ENCODE peak calls at places on chromosome 16, in seven cellular contexts. L is HFFc6; S is mucosa of gallbladder; J is tibial artery; Q is GM20000; U is effector CD4-positive, alpha-beta T cell; H is SJSA1. Y is an unnamed sample.
A peak's percentile ranks its signal among the peaks of the same experiment; 100 is the strongest.

GRCh38 chr16:4989391-4990006 is 31.4 kb downstream of the SEC14L5 start:
- DNase-seq in L (no peak), S (no peak), J (no peak), Q (no peak), U (no peak), H (no peak), Y (no peak)

GRCh38 chr16:30663820-30664528 is 5.7 kb downstream of the FBRS start:
- DNase-seq in L (no peak), S (no peak), J (no peak), Q (peak; percentile 30), U (no peak), H (no peak), Y (no peak)

GRCh38 chr16:65413861-65414260 is 292.0 kb upstream of the CDH11 start:
- DNase-seq in L (no peak), S (no peak), J (no peak), Q (no peak), U (no peak), H (no peak), Y (no peak)

GRCh38 chr16:56348168-56349085 is 76.9 kb downstream of the AMFR start:
- DNase-seq in L (no peak), S (no peak), J (no peak), Q (no peak), U (no peak), H (no peak), Y (no peak)

GRCh38 chr16:31214705-31215286 is 877 bp downstream of the TRIM72 start:
- DNase-seq in L (no peak), S (no peak), J (no peak), Q (no peak), U (no peak), H (no peak), Y (no peak)

GRCh38 chr16:31061813-31062440 is 12.1 kb downstream of the ZNF668 start:
- DNase-seq in L (no peak), S (no peak), J (no peak), Q (no peak), U (no peak), H (no peak), Y (no peak)

GRCh38 chr16:68478526-68479249 is 30.4 kb upstream of the SMPD3 start:
- DNase-seq in L (no peak), S (no peak), J (peak; percentile 1), Q (no peak), U (no peak), H (no peak), Y (no peak)

GRCh38 chr16:767743-768235 is 7.3 kb downstream of the MSLN start:
- DNase-seq in L (no peak), S (no peak), J (no peak), Q (no peak), U (no peak), H (no peak), Y (no peak)

GRCh38 chr16:28623172-28623711 is 13.4 kb upstream of the SULT1A1 start:
- DNase-seq in L (no peak), S (no peak), J (no peak), Q (peak; percentile 37), U (peak; percentile 52), H (peak; percentile 22), Y (peak; percentile 57)

GRCh38 chr16:75288596-75289120 is 37.2 kb upstream of the BCAR1 start:
- DNase-seq in L (no peak), S (no peak), J (no peak), Q (no peak), U (peak; percentile 12), H (no peak), Y (no peak)

GRCh38 chr16:63289834-63290460 is 1253.7 kb upstream of the CDH8 start:
- DNase-seq in L (no peak), S (peak; percentile 23), J (no peak), Q (peak; percentile 20), U (no peak), H (no peak), Y (no peak)

GRCh38 chr16:30368122-30368791 is 2.0 kb downstream of the TBC1D10B start:
- DNase-seq in L (peak; percentile 42), S (no peak), J (peak; percentile 71), Q (no peak), U (no peak), H (no peak), Y (no peak)

GRCh38 chr16:29126057-29126494 is 141.2 kb downstream of the LAT start:
- DNase-seq in L (no peak), S (no peak), J (no peak), Q (no peak), U (no peak), H (no peak), Y (no peak)

GRCh38 chr16:23807028-23807427 is 28.8 kb upstream of the PRKCB start:
- DNase-seq in L (no peak), S (peak; percentile 13), J (no peak), Q (no peak), U (no peak), H (no peak), Y (peak; percentile 29)

GRCh38 chr16:30637952-30638351 is 12.8 kb upstream of the PRR14 start:
- DNase-seq in L (peak; percentile 74), S (no peak), J (no peak), Q (no peak), U (no peak), H (no peak), Y (no peak)

GRCh38 chr16:22098538-22099255 is 6.4 kb downstream of the VWA3A start:
- DNase-seq in L (peak; percentile 48), S (no peak), J (no peak), Q (peak; percentile 76), U (no peak), H (no peak), Y (no peak)

GRCh38 chr16:53761967-53762726 is 58.2 kb downstream of the FTO start:
- DNase-seq in L (no peak), S (no peak), J (no peak), Q (no peak), U (no peak), H (no peak), Y (no peak)

GRCh38 chr16:48542020-48542473 is 67.9 kb downstream of the N4BP1 start:
- DNase-seq in L (peak; percentile 20), S (peak; percentile 62), J (peak; percentile 83), Q (no peak), U (no peak), H (no peak), Y (peak; percentile 61)

GRCh38 chr16:70438325-70438982 is 446 bp downstream of the ST3GAL2 start:
- DNase-seq in L (no peak), S (no peak), J (peak; percentile 76), Q (no peak), U (no peak), H (no peak), Y (no peak)

GRCh38 chr16:5639531-5639930 is 541.9 kb upstream of the EEF2KMT start:
- DNase-seq in L (no peak), S (no peak), J (no peak), Q (no peak), U (no peak), H (no peak), Y (no peak)

GRCh38 chr16:29809850-29810698 is 1.9 kb upstream of the PRRT2 start:
- DNase-seq in L (no peak), S (no peak), J (no peak), Q (no peak), U (no peak), H (no peak), Y (no peak)

GRCh38 chr16:21101631-21102420 is 48.8 kb downstream of the DNAH3 start:
- DNase-seq in L (peak; percentile 25), S (no peak), J (no peak), Q (peak; percentile 16), U (no peak), H (no peak), Y (no peak)

GRCh38 chr16:9364721-9365693 is 273.6 kb downstream of the HAPSTR1 start:
- DNase-seq in L (no peak), S (peak; percentile 82), J (peak; percentile 98), Q (no peak), U (no peak), H (no peak), Y (peak; percentile 53)

GRCh38 chr16:66254751-66255150 is 111.7 kb upstream of the CDH5 start:
- DNase-seq in L (peak; percentile 30), S (no peak), J (no peak), Q (no peak), U (no peak), H (no peak), Y (no peak)

GRCh38 chr16:88634141-88634993 is 4.0 kb upstream of the IL17C start:
- DNase-seq in L (no peak), S (no peak), J (no peak), Q (peak; percentile 89), U (no peak), H (no peak), Y (peak; percentile 54)

Y was measured in lung.